ENCODE peak calls at places on chromosome 11, in eight cellular contexts. One of them, this sample, is unnamed. For H3K27me3, the result is how much of the 10 kb centered on the place peaks cover.

GRCh38 chr11:1796297-1797011 is 32.7 kb upstream of the CTSD start:
- DNase-seq in heart left ventricle: no peak
- DNase-seq in neural progenitor cell: no peak
- DNase-seq in HL-60: no peak
- DNase-seq in sigmoid colon: no peak
- DNase-seq in fibroblast of lung: no peak
- DNase-seq in uterus: no peak
- DNase-seq in tibial nerve: no peak
- DNase-seq in this sample: no peak

GRCh38 chr11:81449588-81450155 is 1284.0 kb downstream of the FAM181B start:
- DNase-seq in HL-60: no peak
- DNase-seq in fibroblast of lung: no peak
- DNase-seq in neural progenitor cell: no peak
- DNase-seq in heart left ventricle: no peak
- DNase-seq in tibial nerve: no peak
- DNase-seq in uterus: no peak
- DNase-seq in sigmoid colon: no peak
- DNase-seq in this sample: no peak

GRCh38 chr11:396948-397548 is 3.0 kb downstream of the PKP3 start:
- DNase-seq in tibial nerve: no peak
- DNase-seq in uterus: peak
- DNase-seq in sigmoid colon: peak
- DNase-seq in heart left ventricle: peak
- DNase-seq in HL-60: peak
- DNase-seq in fibroblast of lung: peak
- DNase-seq in neural progenitor cell: no peak
- DNase-seq in this sample: no peak

GRCh38 chr11:134667505-134667904 is 255.5 kb upstream of the B3GAT1 start:
- DNase-seq in sigmoid colon: peak
- DNase-seq in tibial nerve: no peak
- DNase-seq in neural progenitor cell: no peak
- DNase-seq in HL-60: no peak
- DNase-seq in uterus: no peak
- DNase-seq in heart left ventricle: no peak
- DNase-seq in fibroblast of lung: no peak
- DNase-seq in this sample: no peak

GRCh38 chr11:106159846-106160245 is 82.4 kb downstream of the AASDHPPT start:
- DNase-seq in tibial nerve: no peak
- DNase-seq in heart left ventricle: no peak
- DNase-seq in uterus: no peak
- DNase-seq in fibroblast of lung: peak
- DNase-seq in HL-60: no peak
- DNase-seq in neural progenitor cell: no peak
- DNase-seq in sigmoid colon: no peak
- DNase-seq in this sample: no peak

GRCh38 chr11:45383229-45383628 is 97.1 kb upstream of the SYT13 start:
- DNase-seq in uterus: no peak
- DNase-seq in fibroblast of lung: peak
- DNase-seq in HL-60: peak
- DNase-seq in sigmoid colon: no peak
- DNase-seq in neural progenitor cell: no peak
- DNase-seq in tibial nerve: no peak
- DNase-seq in heart left ventricle: no peak
- DNase-seq in this sample: no peak

GRCh38 chr11:45045692-45046471 is 95.2 kb upstream of the TP53I11 start:
- DNase-seq in uterus: peak
- DNase-seq in HL-60: peak
- DNase-seq in tibial nerve: peak
- DNase-seq in neural progenitor cell: no peak
- DNase-seq in sigmoid colon: peak
- DNase-seq in fibroblast of lung: peak
- DNase-seq in heart left ventricle: peak
- DNase-seq in this sample: no peak

GRCh38 chr11:103906291-103906850 is 130.1 kb upstream of the DDI1 start:
- DNase-seq in tibial nerve: no peak
- DNase-seq in uterus: no peak
- DNase-seq in heart left ventricle: no peak
- DNase-seq in sigmoid colon: no peak
- DNase-seq in fibroblast of lung: no peak
- DNase-seq in HL-60: no peak
- DNase-seq in neural progenitor cell: no peak
- DNase-seq in this sample: no peak

GRCh38 chr11:48006301-48006992 is 26.1 kb downstream of the PTPRJ start:
- DNase-seq in uterus: peak
- DNase-seq in heart left ventricle: no peak
- DNase-seq in tibial nerve: no peak
- DNase-seq in neural progenitor cell: no peak
- DNase-seq in HL-60: no peak
- DNase-seq in fibroblast of lung: peak
- DNase-seq in sigmoid colon: no peak
- DNase-seq in this sample: no peak

GRCh38 chr11:91394718-91395414 is 829.8 kb upstream of the FAT3 start:
- DNase-seq in neural progenitor cell: no peak
- DNase-seq in uterus: no peak
- DNase-seq in tibial nerve: no peak
- DNase-seq in heart left ventricle: no peak
- DNase-seq in HL-60: no peak
- DNase-seq in sigmoid colon: no peak
- DNase-seq in fibroblast of lung: no peak
- DNase-seq in this sample: no peak

GRCh38 chr11:43833657-43834073 is 47.0 kb upstream of the ALKBH3 start:
- DNase-seq in uterus: no peak
- DNase-seq in tibial nerve: no peak
- DNase-seq in sigmoid colon: no peak
- DNase-seq in fibroblast of lung: peak
- DNase-seq in neural progenitor cell: no peak
- DNase-seq in HL-60: no peak
- DNase-seq in heart left ventricle: no peak
- DNase-seq in this sample: no peak

DNA sequence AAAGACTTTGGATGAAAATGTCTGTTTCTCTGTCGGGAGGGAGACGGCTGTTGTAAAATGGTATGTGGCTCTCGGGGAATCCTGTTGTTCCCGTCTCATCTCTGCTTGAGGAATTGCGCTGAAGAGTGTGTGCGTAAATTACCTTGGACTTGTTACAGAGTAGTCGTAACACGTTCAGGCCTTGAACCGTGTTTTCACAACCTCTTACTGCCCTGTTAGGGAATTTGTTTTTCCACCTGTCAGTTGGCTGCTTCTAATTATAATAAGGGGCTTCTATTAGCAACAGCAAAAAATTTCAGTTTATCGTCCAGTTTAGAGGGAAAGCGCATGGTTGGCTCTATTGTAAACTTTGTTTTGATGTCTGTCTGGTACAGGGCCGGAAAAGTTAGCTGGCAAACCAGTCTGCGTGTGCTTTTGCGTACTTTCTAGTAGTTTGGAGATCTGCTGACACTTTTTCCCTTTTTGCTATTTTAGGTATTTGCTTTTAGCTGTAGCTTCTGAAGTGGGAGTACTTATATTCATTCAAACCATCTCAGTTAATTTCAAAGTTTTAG is 1.5 kb downstream of the HIPK3 start:
- DNase-seq in heart left ventricle: no peak
- DNase-seq in neural progenitor cell: no peak
- DNase-seq in sigmoid colon: peak
- DNase-seq in fibroblast of lung: peak
- DNase-seq in tibial nerve: no peak
- DNase-seq in HL-60: no peak
- DNase-seq in uterus: no peak
- DNase-seq in this sample: no peak
- H3K4me3 ChIP-seq in heart left ventricle: peak
- H3K4me3 ChIP-seq in neural progenitor cell: peak
- H3K4me3 ChIP-seq in sigmoid colon: peak
- H3K4me3 ChIP-seq in fibroblast of lung: peak
- H3K4me3 ChIP-seq in tibial nerve: peak
- H3K4me3 ChIP-seq in HL-60: peak
- H3K4me3 ChIP-seq in uterus: peak
- H3K4me3 ChIP-seq in this sample: peak

DNA sequence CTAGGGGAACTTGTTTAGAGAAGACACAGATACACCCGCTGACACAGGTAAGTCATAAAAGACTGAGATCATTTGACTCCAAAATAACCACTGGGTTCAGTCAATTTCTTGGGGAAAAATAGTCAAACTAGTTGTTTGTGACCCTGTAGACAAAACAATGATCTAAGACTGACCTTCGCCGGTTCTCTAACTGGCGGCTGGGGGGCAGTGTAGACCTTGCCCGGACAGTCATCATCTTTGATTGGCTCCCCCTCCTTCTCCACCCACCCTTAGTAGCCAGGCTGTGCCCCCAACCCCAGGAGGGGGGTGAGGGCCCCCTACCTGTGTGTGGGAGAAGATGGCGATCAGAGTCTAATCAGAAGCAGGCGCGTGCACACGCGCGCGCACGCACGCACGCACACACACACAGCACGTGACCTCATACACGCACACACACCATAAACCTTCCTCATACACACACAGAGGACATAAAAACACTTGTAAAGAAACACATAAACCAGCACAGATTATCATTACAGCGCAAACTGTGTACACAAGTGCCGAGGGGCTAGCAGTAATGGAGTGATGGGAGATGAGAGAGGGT is 12.4 kb downstream of the NECTIN1 start:
- DNase-seq in heart left ventricle: no peak
- DNase-seq in uterus: no peak
- DNase-seq in fibroblast of lung: no peak
- DNase-seq in neural progenitor cell: no peak
- DNase-seq in HL-60: no peak
- DNase-seq in tibial nerve: no peak
- DNase-seq in sigmoid colon: no peak
- DNase-seq in this sample: no peak
- TF ChIP-seq CTCF in heart left ventricle: no peak
- TF ChIP-seq CTCF in uterus: no peak
- TF ChIP-seq CTCF in fibroblast of lung: peak
- TF ChIP-seq CTCF in neural progenitor cell: no peak
- TF ChIP-seq CTCF in HL-60: no peak
- TF ChIP-seq CTCF in tibial nerve: no peak
- TF ChIP-seq CTCF in sigmoid colon: no peak
- TF ChIP-seq CTCF in this sample: no peak

DNA sequence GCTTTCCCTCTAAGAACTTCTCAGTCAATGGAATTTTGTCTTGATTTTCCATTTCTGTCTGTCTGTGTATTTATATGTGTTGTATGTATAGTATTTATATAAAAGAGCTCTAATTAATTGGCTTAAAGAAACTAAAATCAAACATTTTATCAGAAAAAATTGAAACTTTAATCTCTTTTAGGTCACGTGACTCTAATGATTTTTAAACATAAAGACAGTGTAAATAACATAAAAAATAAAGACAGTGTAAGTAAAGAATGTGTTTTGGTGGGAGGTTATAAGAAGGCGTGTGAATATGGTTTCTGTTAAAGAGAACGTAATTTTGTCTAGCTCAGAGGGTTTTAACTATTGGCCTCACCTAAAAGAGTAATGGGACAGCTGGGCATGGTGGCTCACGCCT is 2.4 kb downstream of the JAML start:
- DNase-seq in neural progenitor cell: no peak
- DNase-seq in heart left ventricle: no peak
- DNase-seq in uterus: no peak
- DNase-seq in fibroblast of lung: no peak
- DNase-seq in tibial nerve: no peak
- DNase-seq in HL-60: no peak
- DNase-seq in sigmoid colon: no peak
- DNase-seq in this sample: no peak
- H3K27me3 ChIP-seq in neural progenitor cell: under half
- H3K27me3 ChIP-seq in heart left ventricle: under half
- H3K27me3 ChIP-seq in uterus: under half
- H3K27me3 ChIP-seq in fibroblast of lung: under half
- H3K27me3 ChIP-seq in tibial nerve: under half
- H3K27me3 ChIP-seq in HL-60: under half
- H3K27me3 ChIP-seq in sigmoid colon: under half
- H3K27me3 ChIP-seq in this sample: under half

GRCh38 chr11:79498681-79499080 is 57.9 kb upstream of the TENM4 start:
- DNase-seq in neural progenitor cell: no peak
- DNase-seq in tibial nerve: no peak
- DNase-seq in HL-60: no peak
- DNase-seq in sigmoid colon: no peak
- DNase-seq in fibroblast of lung: peak
- DNase-seq in heart left ventricle: no peak
- DNase-seq in uterus: no peak
- DNase-seq in this sample: peak

GRCh38 chr11:79501688-79502087 is 60.9 kb upstream of the TENM4 start:
- DNase-seq in neural progenitor cell: no peak
- DNase-seq in uterus: no peak
- DNase-seq in HL-60: no peak
- DNase-seq in sigmoid colon: no peak
- DNase-seq in heart left ventricle: no peak
- DNase-seq in fibroblast of lung: no peak
- DNase-seq in tibial nerve: no peak
- DNase-seq in this sample: no peak

GRCh38 chr11:79506124-79506523 is 65.3 kb upstream of the TENM4 start:
- DNase-seq in heart left ventricle: no peak
- DNase-seq in tibial nerve: no peak
- DNase-seq in fibroblast of lung: no peak
- DNase-seq in HL-60: no peak
- DNase-seq in sigmoid colon: no peak
- DNase-seq in neural progenitor cell: no peak
- DNase-seq in uterus: no peak
- DNase-seq in this sample: no peak

GRCh38 chr11:79506734-79507344 is 66.0 kb upstream of the TENM4 start:
- DNase-seq in fibroblast of lung: no peak
- DNase-seq in sigmoid colon: no peak
- DNase-seq in tibial nerve: no peak
- DNase-seq in heart left ventricle: no peak
- DNase-seq in neural progenitor cell: no peak
- DNase-seq in HL-60: no peak
- DNase-seq in uterus: no peak
- DNase-seq in this sample: no peak

GRCh38 chr11:79503028-79503427 is 62.2 kb upstream of the TENM4 start:
- DNase-seq in heart left ventricle: peak
- DNase-seq in sigmoid colon: no peak
- DNase-seq in HL-60: no peak
- DNase-seq in tibial nerve: no peak
- DNase-seq in neural progenitor cell: no peak
- DNase-seq in fibroblast of lung: peak
- DNase-seq in uterus: no peak
- DNase-seq in this sample: no peak
- H3K4me3 ChIP-seq in heart left ventricle: no peak
- H3K4me3 ChIP-seq in sigmoid colon: no peak
- H3K4me3 ChIP-seq in HL-60: no peak
- H3K4me3 ChIP-seq in tibial nerve: no peak
- H3K4me3 ChIP-seq in neural progenitor cell: no peak
- H3K4me3 ChIP-seq in fibroblast of lung: no peak
- H3K4me3 ChIP-seq in uterus: no peak
- H3K4me3 ChIP-seq in this sample: no peak

GRCh38 chr11:13152736-13153541 is 124.7 kb upstream of the BMAL1 start:
- DNase-seq in HL-60: no peak
- DNase-seq in uterus: no peak
- DNase-seq in fibroblast of lung: peak
- DNase-seq in neural progenitor cell: peak
- DNase-seq in tibial nerve: no peak
- DNase-seq in sigmoid colon: no peak
- DNase-seq in heart left ventricle: no peak
- DNase-seq in this sample: no peak
- TF ChIP-seq CTCF in HL-60: no peak
- TF ChIP-seq CTCF in uterus: no peak
- TF ChIP-seq CTCF in fibroblast of lung: peak
- TF ChIP-seq CTCF in neural progenitor cell: peak
- TF ChIP-seq CTCF in tibial nerve: no peak
- TF ChIP-seq CTCF in sigmoid colon: no peak
- TF ChIP-seq CTCF in heart left ventricle: peak
- TF ChIP-seq CTCF in this sample: peak

This sample was measured in BJ.